ENCODE peak calls at places on chromosome 7, in six cellular contexts. H, U, K, C, M and F are unnamed samples.
A peak's percentile ranks its signal among the peaks of the same experiment; 100 is the strongest.

GRCh38 chr7:148941598-148942280 is 57.6 kb upstream of the EZH2 start:
- DNase-seq in C (no peak), M (peak; percentile 30), K (peak; percentile 66), U (no peak), H (peak; percentile 72), F (peak; percentile 67)

GRCh38 chr7:87414400-87415188 is 60.9 kb downstream of the ABCB4 start:
- DNase-seq in K (no peak), C (no peak), U (no peak), M (no peak), H (no peak), F (no peak)

GRCh38 chr7:11548532-11548931 is 283.5 kb downstream of the THSD7A start:
- DNase-seq in M (no peak), H (no peak), K (no peak), C (no peak), U (no peak), F (no peak)

GRCh38 chr7:30214651-30215137 is 69.7 kb upstream of the ZNRF2 start:
- DNase-seq in K (no peak), C (peak; percentile 52), H (no peak), M (no peak), U (no peak), F (no peak)

GRCh38 chr7:157211710-157212109 is 73.0 kb downstream of the UBE3C start:
- DNase-seq in H (no peak), U (no peak), M (no peak), K (no peak), C (no peak), F (no peak)

GRCh38 chr7:573496-574295 is 54.0 kb upstream of the PDGFA start:
- DNase-seq in K (no peak), U (no peak), C (no peak), H (no peak), M (no peak), F (no peak)

GRCh38 chr7:69963388-69963787 is 365.1 kb downstream of the AUTS2 start:
- DNase-seq in H (no peak), U (no peak), C (no peak), M (no peak), K (no peak), F (no peak)

GRCh38 chr7:111532625-111533024 is 29.7 kb downstream of the IMMP2L start:
- DNase-seq in K (no peak), U (no peak), H (no peak), C (no peak), M (no peak), F (no peak)

GRCh38 chr7:77830649-77831355 is 32.2 kb downstream of the PHTF2 start:
- DNase-seq in U (no peak), H (no peak), K (no peak), M (no peak), C (no peak), F (no peak)

GRCh38 chr7:2203551-2204300 is 29.0 kb downstream of the MAD1L1 start:
- DNase-seq in K (no peak), H (no peak), M (no peak), U (no peak), C (no peak), F (no peak)

GRCh38 chr7:3430588-3430987 is 129.5 kb downstream of the SDK1 start:
- DNase-seq in U (no peak), H (no peak), K (no peak), M (peak; percentile 11), C (no peak), F (no peak)

GRCh38 chr7:131302876-131303707 is 24.6 kb upstream of the MKLN1 start:
- DNase-seq in K (no peak), C (no peak), M (no peak), H (peak; percentile 43), U (no peak), F (peak; percentile 46)

GRCh38 chr7:33888206-33888605 is 17.1 kb upstream of the BMPER start:
- DNase-seq in H (no peak), M (no peak), K (no peak), U (no peak), C (no peak), F (no peak)

GRCh38 chr7:81527651-81528050 is 242.2 kb downstream of the HGF start:
- DNase-seq in C (no peak), H (no peak), K (no peak), M (no peak), U (no peak), F (no peak)

GRCh38 chr7:37414352-37414983 is 34.2 kb downstream of the ELMO1 start:
- DNase-seq in C (no peak), M (no peak), K (no peak), U (no peak), H (no peak), F (no peak)

GRCh38 chr7:155491812-155492211 is 33.9 kb downstream of the EN2 start:
- DNase-seq in U (no peak), C (no peak), M (no peak), H (no peak), K (no peak), F (no peak)

GRCh38 chr7:139830779-139831498 is 1.9 kb downstream of the TBXAS1 start:
- DNase-seq in K (no peak), H (no peak), U (no peak), M (no peak), C (no peak), F (no peak)

GRCh38 chr7:130884437-130885417 is 150.7 kb upstream of the KLF14 start:
- DNase-seq in K (no peak), M (no peak), C (no peak), U (no peak), H (no peak), F (no peak)

GRCh38 chr7:6106140-6106904 is 75.1 kb downstream of the ANKRD61 start:
- DNase-seq in H (peak; percentile 28), K (peak; percentile 52), U (no peak), C (no peak), M (no peak), F (no peak)

GRCh38 chr7:123122951-123123350 is 76.8 kb downstream of the SLC13A1 start:
- DNase-seq in M (no peak), U (no peak), H (no peak), K (no peak), C (no peak), F (no peak)

GRCh38 chr7:143005632-143006260 is 21.2 kb downstream of the OR9A2 start:
- DNase-seq in H (no peak), K (no peak), C (no peak), M (no peak), U (no peak), F (no peak)

GRCh38 chr7:143002106-143002505 is 24.8 kb downstream of the OR9A2 start:
- DNase-seq in H (no peak), U (no peak), C (no peak), M (no peak), K (no peak), F (no peak)

GRCh38 chr7:143002856-143003255 is 24.1 kb downstream of the OR9A2 start:
- DNase-seq in K (no peak), M (no peak), C (no peak), H (peak; percentile 42), U (no peak), F (peak; percentile 81)

GRCh38 chr7:143000648-143001047 is 26.3 kb downstream of the OR9A2 start:
- DNase-seq in K (no peak), C (no peak), M (no peak), H (no peak), U (no peak), F (no peak)

DNA sequence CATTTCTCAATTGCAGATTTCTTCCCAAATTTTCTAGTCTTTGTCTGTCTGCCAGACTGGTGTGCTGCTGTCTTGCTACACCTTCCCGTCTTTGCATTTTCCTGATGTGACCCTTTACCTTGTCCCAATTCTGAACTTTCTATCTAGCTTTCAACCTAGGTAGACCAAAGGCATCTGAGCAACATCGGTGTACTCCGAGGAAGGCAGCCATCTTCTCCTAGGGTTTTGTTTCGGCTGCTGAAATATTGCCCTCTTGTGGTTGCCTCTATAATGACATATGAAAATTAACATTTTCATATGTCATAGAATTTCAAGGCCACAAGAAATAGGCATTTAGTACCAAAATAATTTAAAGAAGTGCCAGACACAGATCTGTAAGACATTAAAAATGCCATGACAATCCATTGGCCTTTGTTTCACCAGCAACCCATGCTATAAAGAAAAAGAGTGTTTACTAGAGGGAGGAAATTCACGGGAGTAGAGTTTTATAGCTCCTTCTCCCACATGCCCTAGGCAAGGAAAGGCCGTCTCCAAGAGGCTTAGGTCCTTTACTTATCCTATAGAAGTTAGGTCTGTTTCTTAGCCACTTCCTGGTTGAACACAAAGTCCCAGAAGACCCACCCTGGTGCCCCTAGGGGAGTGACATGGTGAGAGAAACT is 23.4 kb downstream of the OR9A2 start:
- DNase-seq in H (no peak), M (peak; percentile 15), C (peak; percentile 9), U (no peak), K (no peak), F (no peak)
- H3K4me3 ChIP-seq in H (peak overlapping the region; percentile 33), M (no peak overlapping the region), C (no peak overlapping the region), U (peak overlapping the region; percentile 56), K (peak overlapping the region; percentile 15), F (peak overlapping the region; percentile 26)

GRCh38 chr7:98943336-98943735 is 65.0 kb downstream of the TRRAP start:
- DNase-seq in M (no peak), U (no peak), K (no peak), C (no peak), H (no peak), F (no peak)
- H3K36me3 ChIP-seq in M (peaks cover 96% of the 10 kb centered on the region), U (peaks cover 23% of the 10 kb centered on the region), K (no peaks in the 10 kb centered on the region), C (peaks cover 18% of the 10 kb centered on the region), H (peaks cover 41% of the 10 kb centered on the region), F (peaks cover 100% of the 10 kb centered on the region)

GRCh38 chr7:91243591-91244368 is 20.5 kb upstream of the FZD1 start:
- DNase-seq in M (no peak), K (no peak), H (no peak), U (no peak), C (no peak), F (no peak)
- H3K4me3 ChIP-seq in M (no peak overlapping the region), K (no peak overlapping the region), H (no peak overlapping the region), U (no peak overlapping the region), C (no peak overlapping the region), F (no peak overlapping the region)

GRCh38 chr7:98194672-98195457 is 16.4 kb upstream of the BHLHA15 start:
- DNase-seq in U (no peak), H (no peak), M (no peak), C (no peak), K (no peak), F (no peak)

GRCh38 chr7:98194186-98194585 is 17.1 kb upstream of the BHLHA15 start:
- DNase-seq in H (no peak), M (no peak), K (no peak), C (no peak), U (no peak), F (no peak)

GRCh38 chr7:98193474-98194180 is 17.6 kb upstream of the BHLHA15 start:
- DNase-seq in M (no peak), H (no peak), U (no peak), K (no peak), C (no peak), F (no peak)

GRCh38 chr7:98191668-98192431 is 19.4 kb upstream of the BHLHA15 start:
- DNase-seq in K (no peak), H (no peak), M (no peak), U (no peak), C (no peak), F (no peak)

DNA sequence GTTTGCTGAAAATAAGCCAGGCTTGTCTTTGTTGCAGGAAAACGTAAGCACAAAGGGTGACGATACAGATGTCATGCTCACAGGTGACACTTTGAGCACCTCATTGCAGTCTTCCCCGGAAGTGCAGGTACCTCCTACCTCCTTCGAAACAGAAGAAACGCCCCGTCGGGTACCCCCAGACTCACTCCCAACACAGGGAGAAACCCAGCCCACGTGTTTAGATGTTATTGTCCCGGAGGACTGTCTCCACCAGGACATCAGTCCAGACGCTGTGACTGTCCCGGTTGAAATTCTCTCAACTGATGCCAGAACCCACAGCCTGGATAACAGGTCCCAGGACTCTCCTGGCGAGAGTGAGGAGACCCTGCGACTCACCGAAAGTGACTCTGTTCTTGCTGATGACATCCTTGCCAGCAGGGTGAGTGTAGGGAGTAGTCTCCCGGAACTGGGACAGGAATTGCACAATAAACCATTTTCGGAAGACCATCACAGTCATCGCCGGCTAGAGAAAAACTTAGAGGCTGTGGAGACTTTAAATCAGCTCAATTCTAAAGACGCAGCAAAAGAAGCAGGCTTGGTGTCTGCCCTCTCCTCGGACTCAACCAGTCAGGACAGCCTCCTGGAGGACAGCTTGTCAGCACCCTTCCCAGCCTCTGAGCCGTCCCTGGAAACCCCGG is 18.3 kb upstream of the BHLHA15 start:
- DNase-seq in U (no peak), K (no peak), M (no peak), C (no peak), H (no peak), F (no peak)
- H3K36me3 ChIP-seq in U (peaks cover 26% of the 10 kb centered on the region), K (no peaks in the 10 kb centered on the region), M (peaks cover 81% of the 10 kb centered on the region), C (peaks cover 8% of the 10 kb centered on the region), H (peaks cover 31% of the 10 kb centered on the region), F (peaks cover 85% of the 10 kb centered on the region)